ENCODE peak calls at places on chromosomes 4 and X, in four cellular contexts. V is HCT116, T is GM12878, R is K562. W is an unnamed sample.

GRCh38 chr4:108477527-108478108 is 142.8 kb upstream of the RPL34 start:
- DNase-seq in V (no peak), T (no peak), R (no peak), W (no peak)

GRCh38 chr4:8690811-8691775 is 98.5 kb downstream of the CPZ start:
- DNase-seq in V (no peak), T (no peak), R (no peak), W (no peak)

GRCh38 chrX:43813898-43814297 is 68.4 kb downstream of the MAOB start:
- DNase-seq in V (peak; percentile 10), T (no peak), R (no peak), W (peak; percentile 36)

GRCh38 chrX:153569475-153569874 is 29.5 kb downstream of the CCNQ start:
- DNase-seq in V (no peak), T (no peak), R (peak; percentile 39), W (no peak)

GRCh38 chr4:150820409-150820808 is 194.7 kb downstream of the LRBA start:
- DNase-seq in V (no peak), T (no peak), R (no peak), W (no peak)

GRCh38 chrX:41705680-41706374 is 17.1 kb downstream of the GPR34 start:
- DNase-seq in V (no peak), T (peak; percentile 62), R (no peak), W (no peak)

GRCh38 chr4:149634368-149634767 is 181.3 kb downstream of the IQCM start:
- DNase-seq in V (no peak), T (no peak), R (no peak), W (no peak)

GRCh38 chr4:111689214-111689613 is 456.0 kb upstream of the FAM241A start:
- DNase-seq in V (no peak), T (no peak), R (no peak), W (no peak)

GRCh38 chr4:54661686-54662085 is 3.9 kb downstream of the KIT start:
- DNase-seq in V (no peak), T (no peak), R (no peak), W (no peak)

GRCh38 chrX:55187281-55187680 is 32.9 kb upstream of the PAGE5 start:
- DNase-seq in V (no peak), T (no peak), R (no peak), W (no peak)

GRCh38 chr4:99640676-99641075 is 17.0 kb downstream of the C4orf54 start:
- DNase-seq in V (no peak), T (no peak), R (no peak), W (no peak)

GRCh38 chr4:54695359-54696149 is 37.8 kb downstream of the KIT start:
- DNase-seq in V (no peak), T (no peak), R (no peak), W (no peak)

GRCh38 chr4:15777697-15778096 is 431 bp upstream of the CD38 start:
- DNase-seq in V (no peak), T (no peak), R (no peak), W (no peak)

GRCh38 chrX:111822191-111822590 is 53.8 kb upstream of the TRPC5OS start:
- DNase-seq in V (no peak), T (no peak), R (no peak), W (no peak)

GRCh38 chr4:181650033-181650825 is 593.0 kb upstream of the TENM3 start:
- DNase-seq in V (no peak), T (no peak), R (no peak), W (no peak)

GRCh38 chrX:150486011-150486410 is 82.4 kb upstream of the MTM1 start:
- DNase-seq in V (peak; percentile 24), T (no peak), R (peak; percentile 12), W (no peak)

GRCh38 chrX:136258951-136259350 is 7.8 kb upstream of the MAP7D3 start:
- DNase-seq in V (no peak), T (no peak), R (no peak), W (no peak)

GRCh38 chr4:75007891-75008290 is 75.0 kb downstream of the PARM1 start:
- DNase-seq in V (no peak), T (no peak), R (no peak), W (peak; percentile 27)

GRCh38 chr4:3615386-3616286 is 83.4 kb upstream of the LRPAP1 start:
- DNase-seq in V (no peak), T (no peak), R (no peak), W (no peak)

DNA sequence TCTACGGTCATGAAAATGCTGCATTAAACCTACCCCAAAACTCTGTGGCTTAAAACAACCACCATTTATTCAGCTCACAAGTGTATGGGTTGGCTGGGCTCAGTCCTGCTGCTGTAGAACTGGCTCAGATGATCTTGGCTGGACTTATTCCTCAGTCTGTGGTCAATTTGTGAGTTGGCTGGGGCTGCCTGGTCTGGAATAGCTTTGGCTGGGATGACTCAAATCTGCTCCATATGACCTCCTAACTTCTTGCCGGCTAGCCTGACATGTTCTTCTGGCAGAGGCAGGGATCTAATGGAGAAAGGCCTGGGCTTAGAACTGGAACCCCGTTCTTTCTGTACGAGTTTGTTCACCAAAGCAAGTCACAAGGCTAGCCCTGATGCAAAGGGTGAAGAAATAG is 71.7 kb downstream of the CFAP299 start:
- DNase-seq in V (no peak), T (no peak), R (no peak), W (no peak)
- TF ChIP-seq YY1 in V (no peak), T (no peak), R (no peak), W (no peak)

GRCh38 chrX:50204364-50204899 is at the start of gene CCNB3:
- DNase-seq in V (peak; percentile 54), T (peak; percentile 36), R (peak; percentile 57), W (peak; percentile 48)

GRCh38 chrX:50198348-50198747 is 2.5 kb downstream of the AKAP4 start:
- DNase-seq in V (no peak), T (no peak), R (peak; percentile 83), W (no peak)

GRCh38 chrX:50206753-50207152 is 2.2 kb downstream of the CCNB3 start:
- DNase-seq in V (no peak), T (no peak), R (no peak), W (no peak)

GRCh38 chrX:50200907-50201306 is at the start of gene AKAP4:
- DNase-seq in V (no peak), T (no peak), R (no peak), W (no peak)

DNA sequence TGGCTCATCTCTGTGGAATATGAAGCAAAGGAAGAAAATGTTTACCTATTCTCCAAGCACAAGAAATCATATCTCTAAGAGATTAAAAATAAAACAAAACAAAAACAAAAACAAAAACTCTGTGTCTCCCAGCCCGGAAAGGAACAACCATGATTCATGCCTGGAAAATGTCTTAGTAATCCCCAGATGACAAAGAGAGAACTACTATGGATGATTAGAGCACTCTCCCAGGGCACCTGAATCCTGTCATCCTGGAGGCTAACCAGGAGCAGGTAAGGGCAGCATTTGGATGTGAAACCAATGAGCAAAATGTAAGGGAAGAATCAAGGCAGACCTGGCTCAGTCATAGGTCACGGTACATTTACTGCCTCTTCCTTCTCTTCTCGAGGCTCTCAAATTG is 1.7 kb upstream of the AKAP4 start:
- DNase-seq in V (no peak), T (no peak), R (no peak), W (no peak)
- TF ChIP-seq YY1 in V (no peak), T (no peak), R (no peak), W (no peak)

DNA sequence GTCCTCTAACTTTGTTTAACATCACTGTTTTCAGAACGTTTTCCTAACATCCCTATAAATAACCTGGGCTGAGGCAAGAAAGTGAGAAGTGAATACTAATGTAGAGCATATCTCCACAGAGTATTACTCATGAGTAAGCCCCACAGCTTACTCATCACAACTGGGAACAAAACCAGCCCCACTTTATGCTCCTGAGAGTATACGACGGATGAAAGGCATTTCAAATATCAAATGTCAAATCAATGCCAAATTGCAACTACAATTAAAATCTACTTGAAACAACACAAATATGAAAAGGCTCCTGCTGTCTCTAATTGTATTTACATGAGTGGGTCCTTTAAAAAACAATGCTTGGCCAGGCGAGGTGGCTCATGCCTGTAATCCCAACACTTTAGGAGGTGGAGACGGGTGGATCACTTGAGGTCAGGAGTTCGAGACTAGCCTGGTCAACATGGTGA is 41.2 kb downstream of the SH3RF1 start:
- DNase-seq in V (peak; percentile 94), T (no peak), R (no peak), W (no peak)
- TF ChIP-seq YY1 in V (no peak), T (no peak), R (no peak), W (no peak)

GRCh38 chr4:6910340-6910959 is 824 bp downstream of the TBC1D14 start:
- DNase-seq in V (no peak), T (no peak), R (peak; percentile 66), W (no peak)
- TF ChIP-seq YY1 in V (no peak), T (no peak), R (no peak), W (no peak)

GRCh38 chrX:118519411-118520205 is 24.0 kb downstream of the DOCK11 start:
- DNase-seq in V (no peak), T (no peak), R (no peak), W (no peak)
- TF ChIP-seq YY1 in V (no peak), T (no peak), R (no peak), W (no peak)

GRCh38 chrX:13464599-13465275 is 104.7 kb upstream of the EGFL6 start:
- DNase-seq in V (no peak), T (no peak), R (no peak), W (no peak)

GRCh38 chrX:13467243-13467642 is 102.2 kb upstream of the EGFL6 start:
- DNase-seq in V (no peak), T (no peak), R (no peak), W (no peak)

GRCh38 chrX:13468096-13468495 is 101.3 kb upstream of the EGFL6 start:
- DNase-seq in V (no peak), T (no peak), R (no peak), W (no peak)

GRCh38 chrX:13463608-13464007 is 105.8 kb upstream of the EGFL6 start:
- DNase-seq in V (no peak), T (no peak), R (no peak), W (no peak)
- TF ChIP-seq YY1 in V (no peak), T (no peak), R (no peak), W (no peak)

GRCh38 chr4:170940043-170940724 is 850.4 kb upstream of the AADAT start:
- DNase-seq in V (no peak), T (no peak), R (no peak), W (no peak)
- TF ChIP-seq YY1 in V (no peak), T (no peak), R (no peak), W (no peak)

W was measured in NT2/D1.